ENCODE peak calls at places on chromosomes 11 and 22, in four cellular contexts. One of them, this sample, is unnamed. For H3K9me3, the result is how much of the 10 kb centered on the place peaks cover.

GRCh38 chr22:22936915-22937656 is 49.5 kb downstream of the IGLL5 start:
- DNase-seq in OCI-LY7: no peak
- DNase-seq in hepatocyte: no peak
- DNase-seq in fibroblast of lung: no peak
- DNase-seq in this sample: no peak

GRCh38 chr11:23778971-23779370 is 717.9 kb upstream of the LUZP2 start:
- DNase-seq in hepatocyte: no peak
- DNase-seq in OCI-LY7: no peak
- DNase-seq in fibroblast of lung: peak
- DNase-seq in this sample: no peak

GRCh38 chr11:13717331-13717730 is 48.9 kb downstream of the FAR1 start:
- DNase-seq in hepatocyte: peak
- DNase-seq in OCI-LY7: no peak
- DNase-seq in fibroblast of lung: peak
- DNase-seq in this sample: no peak

GRCh38 chr11:116742104-116742503 is 30.7 kb downstream of the BUD13 start:
- DNase-seq in fibroblast of lung: peak
- DNase-seq in OCI-LY7: no peak
- DNase-seq in hepatocyte: no peak
- DNase-seq in this sample: no peak

GRCh38 chr22:27207907-27208306 is 550.5 kb downstream of the MIAT start:
- DNase-seq in hepatocyte: no peak
- DNase-seq in OCI-LY7: no peak
- DNase-seq in fibroblast of lung: peak
- DNase-seq in this sample: no peak

GRCh38 chr11:10407749-10408472 is 47.2 kb upstream of the AMPD3 start:
- DNase-seq in hepatocyte: no peak
- DNase-seq in fibroblast of lung: no peak
- DNase-seq in OCI-LY7: no peak
- DNase-seq in this sample: no peak

GRCh38 chr11:75733346-75734107 is 15.9 kb downstream of the MOGAT2 start:
- DNase-seq in fibroblast of lung: peak
- DNase-seq in OCI-LY7: no peak
- DNase-seq in hepatocyte: peak
- DNase-seq in this sample: no peak

GRCh38 chr11:3229673-3230630 is 2.3 kb downstream of the MRGPRE start:
- DNase-seq in fibroblast of lung: no peak
- DNase-seq in hepatocyte: no peak
- DNase-seq in OCI-LY7: no peak
- DNase-seq in this sample: no peak

GRCh38 chr11:76910620-76911414 is 50.1 kb downstream of the ACER3 start:
- DNase-seq in fibroblast of lung: no peak
- DNase-seq in hepatocyte: no peak
- DNase-seq in OCI-LY7: no peak
- DNase-seq in this sample: no peak

GRCh38 chr11:68146010-68146540 is 24.9 kb upstream of the CHKA start:
- DNase-seq in fibroblast of lung: no peak
- DNase-seq in hepatocyte: peak
- DNase-seq in OCI-LY7: no peak
- DNase-seq in this sample: no peak

GRCh38 chr11:115626414-115626813 is 122.2 kb upstream of the CADM1 start:
- DNase-seq in fibroblast of lung: peak
- DNase-seq in hepatocyte: no peak
- DNase-seq in OCI-LY7: no peak
- DNase-seq in this sample: no peak

GRCh38 chr11:65501530-65502273 is 2.9 kb downstream of the MALAT1 start:
- DNase-seq in fibroblast of lung: peak
- DNase-seq in hepatocyte: peak
- DNase-seq in OCI-LY7: peak
- DNase-seq in this sample: no peak

GRCh38 chr11:58813693-58814092 is 30.8 kb downstream of the GLYATL2 start:
- DNase-seq in OCI-LY7: peak
- DNase-seq in hepatocyte: no peak
- DNase-seq in fibroblast of lung: no peak
- DNase-seq in this sample: no peak

GRCh38 chr11:58807358-58807757 is 37.1 kb downstream of the GLYATL2 start:
- DNase-seq in fibroblast of lung: no peak
- DNase-seq in OCI-LY7: no peak
- DNase-seq in hepatocyte: no peak
- DNase-seq in this sample: no peak

GRCh38 chr11:58811499-58811898 is 33.0 kb downstream of the GLYATL2 start:
- DNase-seq in hepatocyte: no peak
- DNase-seq in OCI-LY7: no peak
- DNase-seq in fibroblast of lung: no peak
- DNase-seq in this sample: no peak
- H3K9me3 ChIP-seq in hepatocyte: under half
- H3K9me3 ChIP-seq in OCI-LY7: under half
- H3K9me3 ChIP-seq in fibroblast of lung: under half
- H3K9me3 ChIP-seq in this sample: under half

DNA sequence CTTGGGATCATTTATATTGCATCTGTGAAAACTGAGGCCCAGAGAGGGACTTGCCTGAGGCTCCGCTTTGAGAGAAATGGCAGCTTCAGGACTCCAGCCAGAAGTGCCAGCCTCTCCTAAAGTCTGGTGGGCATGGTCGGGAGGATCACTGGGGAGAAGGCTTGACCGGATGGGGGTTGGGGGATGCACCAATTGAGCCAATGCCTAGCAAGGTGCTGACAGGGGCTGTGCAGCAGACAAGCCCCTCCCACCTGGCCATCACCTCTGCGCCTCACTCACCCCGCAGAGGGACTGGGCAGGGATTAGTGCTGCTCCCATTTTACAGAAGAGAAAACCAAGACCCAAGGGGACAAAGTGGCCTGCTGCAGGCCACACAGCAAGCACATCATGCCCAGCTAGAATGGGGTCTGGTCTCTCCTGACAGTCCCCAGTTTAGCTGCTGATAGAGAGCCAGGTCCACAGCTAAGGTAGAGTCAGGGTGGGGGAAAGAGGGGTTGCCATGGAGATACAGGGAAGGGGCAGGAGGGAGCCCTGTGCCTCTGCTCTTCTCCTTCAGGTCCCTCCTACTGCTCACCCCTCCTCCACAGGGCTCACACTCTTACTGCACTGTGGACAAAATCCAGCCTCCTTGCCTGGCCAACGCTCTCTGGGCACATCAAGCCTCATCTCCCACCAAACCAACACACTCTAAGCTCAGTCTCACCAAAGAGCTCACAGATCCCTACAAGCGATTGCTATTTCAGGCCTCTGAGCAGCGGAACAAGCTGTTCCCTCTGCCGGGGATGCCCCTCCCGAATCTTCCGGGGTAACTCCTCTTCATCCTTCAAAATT is 29.5 kb downstream of the TEF start:
- DNase-seq in hepatocyte: no peak
- DNase-seq in fibroblast of lung: no peak
- DNase-seq in OCI-LY7: no peak
- DNase-seq in this sample: no peak
- H3K4me3 ChIP-seq in hepatocyte: no peak
- H3K4me3 ChIP-seq in fibroblast of lung: no peak
- H3K4me3 ChIP-seq in OCI-LY7: no peak
- H3K4me3 ChIP-seq in this sample: no peak

GRCh38 chr22:46007848-46008261 is 30.9 kb upstream of the WNT7B start:
- DNase-seq in hepatocyte: peak
- DNase-seq in OCI-LY7: no peak
- DNase-seq in fibroblast of lung: peak
- DNase-seq in this sample: no peak

GRCh38 chr22:46008291-46008690 is 31.3 kb upstream of the WNT7B start:
- DNase-seq in OCI-LY7: no peak
- DNase-seq in fibroblast of lung: peak
- DNase-seq in hepatocyte: no peak
- DNase-seq in this sample: no peak

GRCh38 chr22:46007003-46007847 is 30.3 kb upstream of the WNT7B start:
- DNase-seq in hepatocyte: no peak
- DNase-seq in fibroblast of lung: peak
- DNase-seq in OCI-LY7: no peak
- DNase-seq in this sample: no peak

GRCh38 chr22:46004105-46004866 is 27.3 kb upstream of the WNT7B start:
- DNase-seq in OCI-LY7: no peak
- DNase-seq in fibroblast of lung: no peak
- DNase-seq in hepatocyte: no peak
- DNase-seq in this sample: no peak

GRCh38 chr22:46006379-46007002 is 29.5 kb upstream of the WNT7B start:
- DNase-seq in hepatocyte: peak
- DNase-seq in OCI-LY7: peak
- DNase-seq in fibroblast of lung: peak
- DNase-seq in this sample: peak
- H2AFZ ChIP-seq in hepatocyte: no peak
- H2AFZ ChIP-seq in OCI-LY7: peak
- H2AFZ ChIP-seq in fibroblast of lung: no peak
- H2AFZ ChIP-seq in this sample: peak

GRCh38 chr22:49179886-49180682 is 647.6 kb downstream of the BRD1 start:
- DNase-seq in fibroblast of lung: no peak
- DNase-seq in hepatocyte: no peak
- DNase-seq in OCI-LY7: no peak
- DNase-seq in this sample: no peak

GRCh38 chr22:49181431-49181830 is 646.2 kb downstream of the BRD1 start:
- DNase-seq in OCI-LY7: no peak
- DNase-seq in fibroblast of lung: no peak
- DNase-seq in hepatocyte: no peak
- DNase-seq in this sample: no peak

GRCh38 chr22:49181942-49182341 is 645.7 kb downstream of the BRD1 start:
- DNase-seq in hepatocyte: no peak
- DNase-seq in OCI-LY7: no peak
- DNase-seq in fibroblast of lung: no peak
- DNase-seq in this sample: no peak

GRCh38 chr22:49179175-49179574 is 648.5 kb downstream of the BRD1 start:
- DNase-seq in hepatocyte: no peak
- DNase-seq in fibroblast of lung: no peak
- DNase-seq in OCI-LY7: no peak
- DNase-seq in this sample: no peak

GRCh38 chr22:49180683-49181024 is 647.0 kb downstream of the BRD1 start:
- DNase-seq in OCI-LY7: no peak
- DNase-seq in hepatocyte: peak
- DNase-seq in fibroblast of lung: no peak
- DNase-seq in this sample: no peak
- H3K9me3 ChIP-seq in OCI-LY7: under half
- H3K9me3 ChIP-seq in hepatocyte: under half
- H3K9me3 ChIP-seq in fibroblast of lung: under half
- H3K9me3 ChIP-seq in this sample: under half

GRCh38 chr11:128579790-128580504 is 7.4 kb downstream of the ETS1 start:
- DNase-seq in hepatocyte: no peak
- DNase-seq in fibroblast of lung: no peak
- DNase-seq in OCI-LY7: no peak
- DNase-seq in this sample: no peak

GRCh38 chr11:128581908-128582307 is 5.5 kb downstream of the ETS1 start:
- DNase-seq in hepatocyte: no peak
- DNase-seq in OCI-LY7: no peak
- DNase-seq in fibroblast of lung: no peak
- DNase-seq in this sample: no peak

GRCh38 chr11:128584253-128584652 is 3.1 kb downstream of the ETS1 start:
- DNase-seq in fibroblast of lung: no peak
- DNase-seq in OCI-LY7: no peak
- DNase-seq in hepatocyte: no peak
- DNase-seq in this sample: no peak

GRCh38 chr11:128580612-128581011 is 6.7 kb downstream of the ETS1 start:
- DNase-seq in OCI-LY7: no peak
- DNase-seq in hepatocyte: no peak
- DNase-seq in fibroblast of lung: no peak
- DNase-seq in this sample: no peak

DNA sequence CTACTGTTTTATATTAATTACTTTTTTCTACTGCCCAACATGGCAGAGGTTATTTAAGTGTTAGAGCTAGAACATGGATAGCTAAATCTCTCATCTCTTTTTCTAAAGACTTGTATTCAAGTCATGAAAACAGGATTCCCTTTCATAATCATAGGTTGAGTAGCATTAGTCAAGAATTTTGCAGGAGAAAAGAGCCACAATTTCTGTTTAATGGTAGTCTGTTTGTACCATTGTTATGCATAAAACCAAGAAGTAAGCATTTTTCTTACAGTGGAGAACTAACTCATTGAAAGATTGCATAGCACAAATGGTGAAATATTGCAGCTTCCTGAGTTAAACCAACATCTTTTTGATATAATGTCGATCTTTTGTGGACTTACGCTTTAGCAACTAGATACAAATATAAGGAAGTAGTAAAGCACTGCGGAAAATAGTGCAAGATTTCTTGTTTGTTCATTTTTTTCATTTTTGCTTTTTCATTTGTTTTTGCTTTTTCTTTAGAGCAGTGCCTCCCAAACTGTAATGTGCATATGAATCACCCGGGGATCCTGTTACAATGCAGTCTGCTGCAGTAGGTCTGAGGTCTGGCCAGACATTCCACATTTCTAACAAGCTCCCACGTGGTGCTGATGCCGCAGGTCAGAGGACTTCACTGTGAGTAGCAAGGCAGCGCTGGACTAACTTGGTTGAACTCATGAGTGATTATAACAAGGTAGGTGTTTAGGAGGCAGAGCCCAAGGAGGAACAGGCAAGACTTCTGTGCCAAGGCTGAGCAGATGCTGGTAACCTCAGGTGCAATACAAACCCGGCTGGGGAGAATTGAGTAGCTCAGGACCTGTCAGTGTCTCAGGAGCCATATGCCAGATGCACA is 4.6 kb downstream of the ETS1 start:
- DNase-seq in hepatocyte: peak
- DNase-seq in OCI-LY7: no peak
- DNase-seq in fibroblast of lung: peak
- DNase-seq in this sample: no peak
- H3K4me3 ChIP-seq in hepatocyte: no peak
- H3K4me3 ChIP-seq in OCI-LY7: no peak
- H3K4me3 ChIP-seq in fibroblast of lung: no peak
- H3K4me3 ChIP-seq in this sample: no peak

GRCh38 chr22:37254206-37254866 is 10.3 kb upstream of the RAC2 start:
- DNase-seq in fibroblast of lung: peak
- DNase-seq in hepatocyte: no peak
- DNase-seq in OCI-LY7: no peak
- DNase-seq in this sample: no peak
- H2AFZ ChIP-seq in fibroblast of lung: no peak
- H2AFZ ChIP-seq in hepatocyte: no peak
- H2AFZ ChIP-seq in OCI-LY7: no peak
- H2AFZ ChIP-seq in this sample: no peak

GRCh38 chr22:47388331-47388730 is 625.9 kb downstream of the TBC1D22A start:
- DNase-seq in fibroblast of lung: no peak
- DNase-seq in hepatocyte: no peak
- DNase-seq in OCI-LY7: no peak
- DNase-seq in this sample: no peak

GRCh38 chr22:47388778-47389177 is 626.3 kb downstream of the TBC1D22A start:
- DNase-seq in fibroblast of lung: no peak
- DNase-seq in OCI-LY7: no peak
- DNase-seq in hepatocyte: no peak
- DNase-seq in this sample: no peak

GRCh38 chr22:47391169-47392053 is 629.0 kb downstream of the TBC1D22A start:
- DNase-seq in fibroblast of lung: no peak
- DNase-seq in hepatocyte: no peak
- DNase-seq in OCI-LY7: no peak
- DNase-seq in this sample: no peak

GRCh38 chr22:47390026-47390970 is 627.8 kb downstream of the TBC1D22A start:
- DNase-seq in fibroblast of lung: no peak
- DNase-seq in OCI-LY7: no peak
- DNase-seq in hepatocyte: no peak
- DNase-seq in this sample: no peak

GRCh38 chr22:47389201-47389600 is 626.8 kb downstream of the TBC1D22A start:
- DNase-seq in OCI-LY7: no peak
- DNase-seq in fibroblast of lung: no peak
- DNase-seq in hepatocyte: no peak
- DNase-seq in this sample: no peak
- H3K9me3 ChIP-seq in OCI-LY7: under half
- H3K9me3 ChIP-seq in fibroblast of lung: under half
- H3K9me3 ChIP-seq in hepatocyte: under half
- H3K9me3 ChIP-seq in this sample: under half